ENCODE peak calls at places on chromosomes 1 and 21, in ten cellular contexts. B is naive thymus-derived CD4-positive, alpha-beta T cell; V is choroid plexus epithelial cell; A is activated CD8-positive, alpha-beta T cell treated with anti-CD3 and anti-CD28 coated beads, Interleukin-2, amount 10 ng/mL, durations not matched to agents 7 days and 5 days; X is foreskin fibroblast; M is activated effector memory CD4-positive, alpha-beta T cell treated with Interleukin-2 at 50 U/mL for 16 hours; L is putamen; U is endothelial cell; S is fibroblast of lung; E is NT2/D1. H is an unnamed sample.

GRCh38 chr1:183290628-183291027 is 104.6 kb downstream of the LAMC2 start:
- DNase-seq in U (no peak), M (no peak), V (no peak), A (no peak), E (no peak), B (no peak), X (no peak), S (no peak), L (no peak), H (no peak)

GRCh38 chr1:109613396-109614147 is 5.8 kb downstream of the GNAT2 start:
- DNase-seq in B (no peak), U (no peak), A (no peak), X (no peak), L (no peak), V (peak; percentile 62), E (no peak), S (peak; percentile 62), M (no peak), H (peak; percentile 36)

GRCh38 chr1:40432644-40433385 is 17.5 kb upstream of the ZFP69B start:
- DNase-seq in V (peak; percentile 15), U (no peak), B (no peak), X (no peak), E (no peak), S (no peak), A (no peak), M (no peak), L (no peak), H (no peak)

GRCh38 chr21:42971897-42972275 is 2.5 kb upstream of the PKNOX1 start:
- DNase-seq in X (no peak), L (no peak), B (no peak), U (no peak), E (no peak), M (no peak), A (no peak), S (no peak), V (no peak), H (no peak)

GRCh38 chr1:7703321-7704213 is 67.5 kb upstream of the VAMP3 start:
- DNase-seq in V (no peak), L (no peak), A (no peak), S (no peak), B (no peak), E (no peak), U (peak; percentile 25), M (peak; percentile 9), X (no peak), H (no peak)

GRCh38 chr1:87077959-87078673 is 163.7 kb downstream of the HS2ST1 start:
- DNase-seq in V (no peak), E (no peak), U (no peak), M (no peak), A (no peak), B (no peak), X (no peak), L (no peak), S (no peak), H (peak; percentile 26)

GRCh38 chr21:43333301-43334062 is 93.4 kb downstream of the SIK1 start:
- DNase-seq in X (peak; percentile 91), S (peak; percentile 59), V (peak; percentile 89), U (peak; percentile 28), M (no peak), E (peak; percentile 68), A (no peak), B (no peak), L (no peak), H (peak; percentile 92)

GRCh38 chr1:202170726-202171125 is 10.3 kb upstream of the PTPN7 start:
- DNase-seq in S (no peak), U (no peak), L (no peak), M (no peak), V (no peak), E (no peak), B (no peak), X (no peak), A (peak; percentile 43), H (no peak)

GRCh38 chr1:21762022-21762404 is 20.9 kb downstream of the USP48 start:
- DNase-seq in E (no peak), V (no peak), X (no peak), M (no peak), S (no peak), A (no peak), U (no peak), B (no peak), L (no peak), H (no peak)

GRCh38 chr21:40512590-40512989 is 334.4 kb downstream of the DSCAM start:
- DNase-seq in M (no peak), V (no peak), E (peak; percentile 44), L (no peak), S (no peak), B (no peak), X (no peak), U (no peak), A (no peak), H (no peak)

GRCh38 chr1:207703712-207704111 is 48.1 kb upstream of the CD46 start:
- DNase-seq in M (no peak), B (no peak), L (no peak), S (no peak), V (no peak), X (no peak), E (no peak), A (no peak), U (no peak), H (no peak)

GRCh38 chr1:20823879-20824278 is 36.8 kb upstream of the HP1BP3 start:
- DNase-seq in M (no peak), V (no peak), X (no peak), S (no peak), B (no peak), A (no peak), L (no peak), E (no peak), U (no peak), H (no peak)

GRCh38 chr1:112614460-112615065 is 4.4 kb downstream of the ST7L start:
- DNase-seq in M (no peak), B (peak; percentile 33), S (peak; percentile 74), E (no peak), X (peak; percentile 21), V (peak; percentile 82), U (no peak), L (no peak), A (peak; percentile 31), H (peak; percentile 64)

GRCh38 chr1:34825455-34826081 is 32.8 kb downstream of the GJA4 start:
- DNase-seq in A (no peak), X (no peak), M (no peak), V (no peak), S (no peak), U (peak; percentile 51), L (no peak), B (no peak), E (no peak), H (peak; percentile 11)

GRCh38 chr1:58575831-58576726 is 973 bp downstream of the TACSTD2 start:
- DNase-seq in M (no peak), V (no peak), B (no peak), X (no peak), S (no peak), L (no peak), E (no peak), U (no peak), A (no peak), H (no peak)

GRCh38 chr1:67627906-67628305 is 57.1 kb upstream of the GADD45A start:
- DNase-seq in U (no peak), M (no peak), L (no peak), A (no peak), E (no peak), B (no peak), V (no peak), X (no peak), S (no peak), H (no peak)

GRCh38 chr1:58779837-58780585 is 3.8 kb downstream of the JUN start:
- DNase-seq in A (peak; percentile 21), S (peak; percentile 84), E (no peak), L (no peak), X (peak; percentile 77), M (no peak), U (no peak), B (peak; percentile 9), V (peak; percentile 77), H (peak; percentile 72)

GRCh38 chr1:1426961-1427934 is 6.2 kb upstream of the ANKRD65 start:
- DNase-seq in E (no peak), S (no peak), B (no peak), A (no peak), L (peak; percentile 78), M (no peak), X (no peak), U (no peak), V (no peak), H (no peak)

GRCh38 chr1:185342672-185343259 is 25.7 kb upstream of the IVNS1ABP start:
- DNase-seq in S (no peak), B (no peak), V (no peak), X (no peak), M (no peak), U (no peak), L (no peak), A (no peak), E (no peak), H (no peak)

GRCh38 chr1:231629132-231629531 is 2.5 kb downstream of the DISC1 start:
- DNase-seq in V (peak; percentile 66), A (peak; percentile 41), X (no peak), U (no peak), S (no peak), B (no peak), M (no peak), E (no peak), L (no peak), H (peak; percentile 25)

GRCh38 chr1:50097041-50097739 is 11.5 kb upstream of the ELAVL4 start:
- DNase-seq in A (no peak), U (no peak), B (no peak), X (no peak), V (no peak), L (no peak), M (no peak), E (no peak), S (no peak), H (no peak)

GRCh38 chr1:17551755-17552234 is 12.3 kb downstream of the ARHGEF10L start:
- DNase-seq in U (no peak), V (peak; percentile 44), B (no peak), S (peak; percentile 63), M (no peak), L (no peak), X (peak; percentile 83), E (no peak), A (no peak), H (peak; percentile 45)

GRCh38 chr1:163410073-163410522 is 88.3 kb downstream of the NUF2 start:
- DNase-seq in V (peak; percentile 77), B (peak; percentile 4), A (peak; percentile 57), S (peak; percentile 72), M (no peak), E (peak; percentile 90), U (peak; percentile 68), L (peak; percentile 59), X (peak; percentile 26), H (peak; percentile 42)

GRCh38 chr1:206979379-206980043 is 9.3 kb upstream of the FCAMR start:
- DNase-seq in V (peak; percentile 62), X (peak; percentile 16), A (no peak), B (no peak), L (no peak), U (peak; percentile 11), E (no peak), M (no peak), S (peak; percentile 38), H (peak; percentile 34)

GRCh38 chr1:79198841-79199240 is 192.3 kb upstream of the ADGRL4 start:
- DNase-seq in L (no peak), S (peak; percentile 61), A (no peak), E (no peak), M (no peak), B (no peak), X (peak; percentile 63), V (peak; percentile 70), U (no peak), H (peak; percentile 78)

GRCh38 chr1:92315766-92316413 is 17.0 kb downstream of the RPAP2 start:
- DNase-seq in B (peak; percentile 54), E (no peak), S (no peak), L (no peak), M (peak; percentile 6), U (no peak), X (no peak), A (peak; percentile 77), V (no peak), H (no peak)

GRCh38 chr1:182444497-182444896 is 5.4 kb upstream of the RGSL1 start:
- DNase-seq in L (no peak), S (no peak), X (no peak), U (no peak), E (peak; percentile 78), V (no peak), A (no peak), M (no peak), B (no peak), H (no peak)

GRCh38 chr1:173420330-173420806 is 56.8 kb upstream of the PRDX6 start:
- DNase-seq in M (no peak), V (peak; percentile 90), U (peak; percentile 62), B (peak; percentile 64), X (peak; percentile 70), E (peak; percentile 81), S (peak; percentile 90), A (peak; percentile 74), L (peak; percentile 64), H (peak; percentile 70)

H was measured in amniotic epithelial cell.